ENCODE peak calls at places on chromosomes 11 and 22, in ten cellular contexts. P, U, Y, J, R, N, A, C, S and L are unnamed samples. For H3K4me1, the result is how much of the 10 kb centered on the place peaks cover.

GRCh38 chr11:117378966-117379865 is 51.6 kb downstream of the CEP164 start:
- DNase-seq in Y (no peak), P (peak), U (no peak), J (no peak), A (no peak), R (no peak), C (no peak), N (no peak), S (no peak), L (no peak)

GRCh38 chr11:64449381-64450167 is 90.6 kb downstream of the RPS6KA4 start:
- DNase-seq in Y (peak), J (peak), C (peak), S (peak), P (peak), R (peak), A (no peak), U (peak), N (peak), L (peak)

GRCh38 chr11:14190992-14191773 is 167.8 kb downstream of the RRAS2 start:
- DNase-seq in J (no peak), U (no peak), S (peak), A (no peak), C (no peak), Y (no peak), N (no peak), R (no peak), P (no peak), L (no peak)

GRCh38 chr22:37571258-37571991 is 8.5 kb downstream of the LGALS2 start:
- DNase-seq in Y (peak), J (peak), C (no peak), N (no peak), R (no peak), A (no peak), P (peak), U (no peak), S (no peak), L (no peak)

GRCh38 chr22:22949953-22950352 is 62.3 kb downstream of the IGLL5 start:
- DNase-seq in C (no peak), R (no peak), J (peak), S (no peak), N (no peak), U (no peak), P (peak), A (no peak), Y (no peak), L (no peak)

GRCh38 chr11:18192988-18193387 is 20.4 kb downstream of the MRGPRX4 start:
- DNase-seq in J (no peak), Y (peak), C (no peak), A (no peak), S (peak), P (no peak), N (no peak), R (no peak), U (peak), L (no peak)

GRCh38 chr11:8036986-8037385 is 44.0 kb upstream of the TUB start:
- DNase-seq in C (no peak), P (no peak), S (no peak), J (no peak), N (no peak), A (no peak), U (no peak), R (no peak), Y (no peak), L (no peak)

GRCh38 chr11:104956528-104956927 is 11.8 kb downstream of the CASP4 start:
- DNase-seq in R (no peak), P (no peak), J (peak), Y (peak), S (no peak), U (no peak), N (no peak), C (no peak), A (no peak), L (peak)

GRCh38 chr11:77524539-77524938 is 50.6 kb upstream of the PAK1 start:
- DNase-seq in S (no peak), Y (no peak), C (no peak), A (no peak), J (no peak), N (no peak), R (no peak), U (no peak), P (no peak), L (no peak)

GRCh38 chr11:77522215-77522614 is 48.3 kb upstream of the PAK1 start:
- DNase-seq in A (no peak), Y (peak), N (no peak), C (no peak), S (no peak), J (no peak), R (no peak), U (no peak), P (no peak), L (no peak)

GRCh38 chr11:77529685-77530084 is 55.8 kb upstream of the PAK1 start:
- DNase-seq in Y (no peak), N (no peak), P (no peak), C (no peak), R (no peak), S (no peak), A (no peak), U (no peak), J (no peak), L (no peak)

GRCh38 chr11:77523712-77524111 is 49.8 kb upstream of the PAK1 start:
- DNase-seq in P (no peak), N (no peak), Y (no peak), A (no peak), C (no peak), S (no peak), R (no peak), J (no peak), U (no peak), L (no peak)

DNA sequence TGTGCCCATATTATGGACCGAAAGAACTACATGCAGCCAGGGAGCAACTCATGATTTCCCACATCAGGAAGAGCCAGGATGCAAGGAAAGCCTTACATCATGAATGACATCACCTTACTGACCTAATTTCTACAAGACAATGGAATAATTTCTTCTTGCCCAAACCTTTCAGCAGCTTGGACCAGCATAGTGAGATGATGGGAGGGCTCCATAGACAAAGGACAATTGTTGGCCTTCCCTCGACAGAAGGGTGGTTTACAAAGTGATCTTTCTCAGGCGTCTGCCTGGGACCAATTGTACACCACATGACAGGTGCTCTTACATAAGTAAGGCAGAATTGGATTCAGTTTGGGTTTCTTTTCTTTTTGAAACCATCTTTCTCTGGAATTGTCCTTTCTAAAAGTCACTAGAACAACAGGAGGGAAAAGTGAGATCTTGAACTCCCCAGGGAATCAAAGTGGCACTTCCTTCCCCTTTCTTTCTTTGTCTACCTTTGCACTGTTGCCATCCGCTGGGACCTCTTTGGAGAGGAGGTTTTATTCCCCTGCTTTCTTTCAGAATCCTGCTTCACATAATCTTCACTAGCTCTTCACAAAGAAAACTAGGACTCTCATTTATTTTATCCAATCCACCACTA is 51.7 kb upstream of the PAK1 start:
- DNase-seq in A (no peak), P (no peak), R (no peak), C (no peak), U (no peak), Y (no peak), J (no peak), S (no peak), N (no peak), L (no peak)
- H3K27ac ChIP-seq in A (no peak), P (no peak), R (no peak), C (no peak), U (no peak), Y (no peak), J (no peak), S (no peak), N (no peak), L (no peak)

DNA sequence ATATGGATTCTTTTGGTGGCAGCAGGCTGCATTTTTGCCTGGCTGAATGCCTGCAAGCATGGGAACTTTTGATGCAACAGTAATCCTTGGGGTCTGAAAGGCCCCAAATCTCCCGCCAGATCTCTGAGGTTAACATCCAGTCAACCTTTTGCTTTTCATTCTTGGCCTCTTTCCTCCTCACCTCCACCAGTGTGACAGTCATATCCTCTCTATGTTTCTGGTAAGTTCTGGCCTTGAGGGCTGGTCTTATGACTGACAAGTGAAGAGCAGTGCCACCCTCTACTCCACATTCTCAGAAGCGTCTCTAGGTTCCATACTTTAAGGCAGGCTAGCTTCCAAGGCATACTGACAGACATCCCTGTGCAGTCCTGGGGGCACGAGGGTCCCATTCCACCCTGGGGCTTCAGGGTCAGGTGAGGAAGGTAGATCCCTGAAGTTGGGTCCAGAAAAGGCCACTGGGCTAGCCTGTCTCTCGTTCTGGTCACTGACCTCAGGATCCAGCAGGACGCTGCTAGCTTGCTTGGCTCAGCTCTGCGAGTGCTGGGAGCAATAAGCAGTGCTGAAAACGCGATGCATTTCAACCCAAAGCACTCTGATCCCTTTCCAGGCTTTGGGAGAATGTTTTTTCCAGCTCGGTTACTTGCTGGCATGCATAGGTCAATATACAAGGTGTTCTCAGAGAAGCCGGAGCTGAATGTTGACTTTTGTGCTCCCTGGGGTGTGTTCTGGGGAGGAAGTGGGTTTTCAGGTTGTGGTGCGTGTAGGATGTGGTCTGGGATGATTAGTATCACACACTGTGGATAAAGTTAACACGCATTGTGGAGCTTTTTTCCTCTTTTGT is 75.2 kb downstream of the PTPRJ start:
- DNase-seq in U (no peak), Y (peak), N (no peak), C (no peak), A (no peak), R (peak), P (no peak), J (peak), S (no peak), L (peak)
- H3K4me1 ChIP-seq in U (under half), Y (under half), N (under half), C (under half), A (under half), R (half or more), P (under half), J (under half), S (under half), L (under half)

GRCh38 chr11:65718531-65718930 is 2.1 kb downstream of the RNASEH2C start:
- DNase-seq in J (no peak), S (no peak), R (no peak), A (no peak), N (no peak), Y (no peak), U (no peak), P (no peak), C (peak), L (no peak)

GRCh38 chr11:65718964-65719492 is 1.6 kb downstream of the RNASEH2C start:
- DNase-seq in N (no peak), P (no peak), R (no peak), A (no peak), Y (peak), U (no peak), C (peak), J (peak), S (no peak), L (no peak)

GRCh38 chr11:65720237-65720934 is at the start of gene RNASEH2C:
- DNase-seq in J (peak), Y (peak), N (peak), C (peak), U (peak), A (peak), R (peak), P (peak), S (peak), L (peak)

GRCh38 chr11:65719887-65720236 is 736 bp downstream of the RNASEH2C start:
- DNase-seq in N (no peak), J (peak), C (peak), P (peak), S (no peak), U (peak), R (no peak), Y (peak), A (no peak), L (no peak)

GRCh38 chr11:65722261-65722660 is 1.7 kb upstream of the RNASEH2C start:
- DNase-seq in Y (no peak), P (no peak), R (no peak), S (no peak), J (no peak), A (no peak), C (no peak), N (no peak), U (no peak), L (no peak)
- H3K4me3 ChIP-seq in Y (no peak), P (no peak), R (no peak), S (no peak), J (no peak), A (no peak), C (no peak), N (no peak), U (no peak), L (no peak)

GRCh38 chr11:12768731-12769673 is 94.8 kb downstream of the TEAD1 start:
- DNase-seq in N (no peak), P (no peak), J (no peak), R (no peak), Y (no peak), C (no peak), U (no peak), A (peak), S (no peak), L (no peak)
- H3K27ac ChIP-seq in N (no peak), P (peak), J (peak), R (no peak), Y (peak), C (no peak), U (peak), A (peak), S (no peak), L (no peak)

DNA sequence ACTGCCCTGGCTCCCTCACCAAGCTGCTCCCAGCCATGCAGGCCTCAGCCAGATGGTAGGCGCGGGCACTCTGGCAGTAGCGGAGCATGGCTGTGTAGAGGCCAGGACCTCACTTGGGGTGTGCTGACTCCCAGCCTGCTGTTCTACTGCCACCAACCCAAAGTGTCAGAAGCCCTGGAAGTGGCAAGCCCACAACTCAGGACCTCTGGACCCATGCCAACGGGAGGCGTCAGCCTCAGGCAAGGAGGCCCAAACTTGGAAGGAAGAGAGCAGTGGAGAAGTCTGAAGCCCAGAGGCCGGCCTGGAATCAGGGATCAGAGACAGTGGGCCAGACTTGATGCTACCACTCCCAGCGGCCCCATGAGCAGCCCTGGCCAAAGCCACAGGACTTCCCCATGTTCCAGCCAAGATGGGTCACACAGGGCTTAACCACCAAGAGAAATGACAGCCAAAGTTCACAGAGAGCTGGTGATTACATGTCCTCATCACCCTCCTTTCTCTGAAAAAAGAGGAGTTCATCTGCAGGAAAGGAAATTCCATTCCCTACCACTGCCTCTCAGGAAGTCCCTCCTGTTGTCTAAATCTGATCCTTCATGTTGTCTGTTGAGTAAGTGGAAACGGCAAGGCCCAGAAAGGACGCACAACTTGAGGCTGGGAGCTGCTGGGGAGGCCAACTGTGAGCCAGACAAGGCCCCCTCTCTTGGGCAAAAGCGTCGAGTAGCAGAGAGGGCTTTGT is 4.4 kb downstream of the ARRB1 start:
- DNase-seq in R (no peak), J (no peak), U (no peak), C (peak), S (no peak), Y (no peak), N (no peak), A (no peak), P (peak), L (no peak)
- H3K4me1 ChIP-seq in R (half or more), J (half or more), U (half or more), C (half or more), S (under half), Y (under half), N (under half), A (under half), P (under half), L (under half)

GRCh38 chr11:16607675-16608644 is 130.5 kb upstream of the C11orf58 start:
- DNase-seq in A (peak), Y (peak), U (peak), J (peak), R (no peak), S (peak), P (peak), N (peak), C (peak), L (peak)

GRCh38 chr11:16605440-16605970 is 132.9 kb upstream of the C11orf58 start:
- DNase-seq in S (peak), C (peak), A (peak), P (peak), R (no peak), J (peak), Y (peak), U (peak), N (peak), L (peak)

GRCh38 chr11:16605971-16606783 is 132.3 kb upstream of the C11orf58 start:
- DNase-seq in C (peak), A (peak), Y (peak), J (peak), N (peak), S (peak), U (peak), P (peak), R (peak), L (peak)

GRCh38 chr11:16604784-16605439 is 133.5 kb upstream of the C11orf58 start:
- DNase-seq in U (peak), A (no peak), N (peak), R (no peak), S (peak), P (peak), C (peak), Y (peak), J (peak), L (peak)

GRCh38 chr11:16606784-16607674 is 131.4 kb upstream of the C11orf58 start:
- DNase-seq in P (peak), N (peak), C (peak), S (peak), J (peak), U (peak), R (no peak), Y (peak), A (peak), L (no peak)
- H3K4me3 ChIP-seq in P (peak), N (peak), C (peak), S (peak), J (peak), U (peak), R (peak), Y (peak), A (peak), L (peak)